ENCODE peak calls at places on chromosomes 12 and 14, in six cellular contexts. One of them, this sample, is unnamed. For H3K4me1, the result is how much of the 10 kb centered on the place peaks cover.

GRCh38 chr12:109833307-109834189 is at the start of gene TRPV4:
- DNase-seq in OCI-LY7: no peak
- DNase-seq in left ventricle myocardium inferior: peak
- DNase-seq in GM23338: peak
- DNase-seq in right atrium auricular region: no peak
- DNase-seq in A549: no peak
- DNase-seq in this sample: peak

GRCh38 chr14:89221109-89221508 is 195.9 kb downstream of the FOXN3 start:
- DNase-seq in GM23338: no peak
- DNase-seq in right atrium auricular region: no peak
- DNase-seq in OCI-LY7: no peak
- DNase-seq in left ventricle myocardium inferior: no peak
- DNase-seq in A549: peak
- DNase-seq in this sample: no peak

GRCh38 chr12:122999986-123000420 is 19.5 kb downstream of the ARL6IP4 start:
- DNase-seq in left ventricle myocardium inferior: no peak
- DNase-seq in GM23338: no peak
- DNase-seq in right atrium auricular region: no peak
- DNase-seq in A549: no peak
- DNase-seq in OCI-LY7: no peak
- DNase-seq in this sample: no peak

GRCh38 chr12:87509233-87509820 is 519.9 kb downstream of the C12orf50 start:
- DNase-seq in OCI-LY7: no peak
- DNase-seq in left ventricle myocardium inferior: no peak
- DNase-seq in right atrium auricular region: no peak
- DNase-seq in A549: peak
- DNase-seq in GM23338: peak
- DNase-seq in this sample: no peak

GRCh38 chr14:34718750-34719304 is 4.4 kb upstream of the CFL2 start:
- DNase-seq in OCI-LY7: no peak
- DNase-seq in GM23338: no peak
- DNase-seq in A549: no peak
- DNase-seq in right atrium auricular region: no peak
- DNase-seq in left ventricle myocardium inferior: no peak
- DNase-seq in this sample: no peak

GRCh38 chr14:103561381-103562134 is 899 bp downstream of the BAG5 start:
- DNase-seq in A549: no peak
- DNase-seq in GM23338: peak
- DNase-seq in right atrium auricular region: no peak
- DNase-seq in OCI-LY7: peak
- DNase-seq in left ventricle myocardium inferior: peak
- DNase-seq in this sample: no peak

GRCh38 chr12:113236539-113237354 is 15.5 kb downstream of the TPCN1 start:
- DNase-seq in A549: no peak
- DNase-seq in left ventricle myocardium inferior: peak
- DNase-seq in OCI-LY7: no peak
- DNase-seq in GM23338: no peak
- DNase-seq in right atrium auricular region: no peak
- DNase-seq in this sample: no peak

GRCh38 chr14:76603713-76604112 is 157.6 kb upstream of the VASH1 start:
- DNase-seq in OCI-LY7: no peak
- DNase-seq in right atrium auricular region: no peak
- DNase-seq in left ventricle myocardium inferior: peak
- DNase-seq in A549: no peak
- DNase-seq in GM23338: no peak
- DNase-seq in this sample: peak

GRCh38 chr14:30291216-30291615 is 267.7 kb upstream of the G2E3 start:
- DNase-seq in GM23338: no peak
- DNase-seq in A549: no peak
- DNase-seq in right atrium auricular region: no peak
- DNase-seq in OCI-LY7: no peak
- DNase-seq in left ventricle myocardium inferior: no peak
- DNase-seq in this sample: no peak

GRCh38 chr12:122523280-122523679 is 3.5 kb downstream of the RSRC2 start:
- DNase-seq in left ventricle myocardium inferior: no peak
- DNase-seq in GM23338: no peak
- DNase-seq in A549: peak
- DNase-seq in OCI-LY7: no peak
- DNase-seq in right atrium auricular region: no peak
- DNase-seq in this sample: no peak

GRCh38 chr12:64400041-64400440 is 4.2 kb upstream of the XPOT start:
- DNase-seq in GM23338: peak
- DNase-seq in A549: peak
- DNase-seq in OCI-LY7: no peak
- DNase-seq in left ventricle myocardium inferior: no peak
- DNase-seq in right atrium auricular region: no peak
- DNase-seq in this sample: no peak

GRCh38 chr12:117005417-117006046 is 93.7 kb downstream of the TESC start:
- DNase-seq in left ventricle myocardium inferior: no peak
- DNase-seq in A549: no peak
- DNase-seq in OCI-LY7: no peak
- DNase-seq in right atrium auricular region: no peak
- DNase-seq in GM23338: no peak
- DNase-seq in this sample: no peak

GRCh38 chr14:69580009-69580577 is 5.4 kb upstream of the CCDC177 start:
- DNase-seq in GM23338: peak
- DNase-seq in A549: peak
- DNase-seq in left ventricle myocardium inferior: no peak
- DNase-seq in OCI-LY7: peak
- DNase-seq in right atrium auricular region: peak
- DNase-seq in this sample: no peak

GRCh38 chr14:85565862-85566296 is 35.9 kb downstream of the FLRT2 start:
- DNase-seq in GM23338: no peak
- DNase-seq in OCI-LY7: no peak
- DNase-seq in left ventricle myocardium inferior: no peak
- DNase-seq in A549: no peak
- DNase-seq in right atrium auricular region: no peak
- DNase-seq in this sample: no peak

GRCh38 chr14:93984070-93984469 is 7.7 kb upstream of the ASB2 start:
- DNase-seq in GM23338: peak
- DNase-seq in OCI-LY7: no peak
- DNase-seq in right atrium auricular region: no peak
- DNase-seq in left ventricle myocardium inferior: no peak
- DNase-seq in A549: no peak
- DNase-seq in this sample: no peak

GRCh38 chr14:92726135-92726932 is 22.1 kb downstream of the LGMN start:
- DNase-seq in GM23338: no peak
- DNase-seq in A549: peak
- DNase-seq in left ventricle myocardium inferior: peak
- DNase-seq in OCI-LY7: no peak
- DNase-seq in right atrium auricular region: peak
- DNase-seq in this sample: peak

GRCh38 chr12:23888396-23889068 is 60.9 kb downstream of the SOX5 start:
- DNase-seq in right atrium auricular region: no peak
- DNase-seq in A549: no peak
- DNase-seq in left ventricle myocardium inferior: no peak
- DNase-seq in GM23338: no peak
- DNase-seq in OCI-LY7: no peak
- DNase-seq in this sample: no peak

GRCh38 chr14:93085916-93086315 is 29.8 kb downstream of the ITPK1 start:
- DNase-seq in GM23338: peak
- DNase-seq in OCI-LY7: no peak
- DNase-seq in right atrium auricular region: no peak
- DNase-seq in A549: peak
- DNase-seq in left ventricle myocardium inferior: no peak
- DNase-seq in this sample: no peak

GRCh38 chr12:22672951-22673350 is 48.0 kb downstream of the ETNK1 start:
- DNase-seq in OCI-LY7: no peak
- DNase-seq in left ventricle myocardium inferior: no peak
- DNase-seq in A549: no peak
- DNase-seq in right atrium auricular region: no peak
- DNase-seq in GM23338: no peak
- DNase-seq in this sample: no peak

GRCh38 chr12:57280234-57281062 is 29.5 kb upstream of the STAC3 start:
- DNase-seq in OCI-LY7: peak
- DNase-seq in left ventricle myocardium inferior: no peak
- DNase-seq in A549: peak
- DNase-seq in right atrium auricular region: no peak
- DNase-seq in GM23338: peak
- DNase-seq in this sample: no peak

GRCh38 chr14:104530651-104531050 is 48.9 kb upstream of the C14orf180 start:
- DNase-seq in left ventricle myocardium inferior: no peak
- DNase-seq in OCI-LY7: no peak
- DNase-seq in right atrium auricular region: no peak
- DNase-seq in A549: no peak
- DNase-seq in GM23338: no peak
- DNase-seq in this sample: no peak

GRCh38 chr14:81529391-81529790 is 4.3 kb downstream of the SEL1L start:
- DNase-seq in A549: no peak
- DNase-seq in OCI-LY7: peak
- DNase-seq in GM23338: no peak
- DNase-seq in right atrium auricular region: no peak
- DNase-seq in left ventricle myocardium inferior: no peak
- DNase-seq in this sample: no peak

GRCh38 chr14:72182773-72183432 is 250.7 kb downstream of the RGS6 start:
- DNase-seq in OCI-LY7: no peak
- DNase-seq in A549: no peak
- DNase-seq in right atrium auricular region: no peak
- DNase-seq in left ventricle myocardium inferior: no peak
- DNase-seq in GM23338: no peak
- DNase-seq in this sample: no peak

GRCh38 chr12:109304485-109304884 is 4.6 kb downstream of the FOXN4 start:
- DNase-seq in OCI-LY7: peak
- DNase-seq in GM23338: no peak
- DNase-seq in right atrium auricular region: no peak
- DNase-seq in A549: no peak
- DNase-seq in left ventricle myocardium inferior: no peak
- DNase-seq in this sample: no peak

GRCh38 chr14:61574514-61574807 is 120.9 kb upstream of the HIF1A start:
- DNase-seq in right atrium auricular region: no peak
- DNase-seq in left ventricle myocardium inferior: no peak
- DNase-seq in OCI-LY7: no peak
- DNase-seq in A549: no peak
- DNase-seq in GM23338: no peak
- DNase-seq in this sample: no peak
- H3K4me1 ChIP-seq in right atrium auricular region: under half
- H3K4me1 ChIP-seq in left ventricle myocardium inferior: under half
- H3K4me1 ChIP-seq in OCI-LY7: under half
- H3K4me1 ChIP-seq in A549: half or more
- H3K4me1 ChIP-seq in GM23338: under half
- H3K4me1 ChIP-seq in this sample: under half

DNA sequence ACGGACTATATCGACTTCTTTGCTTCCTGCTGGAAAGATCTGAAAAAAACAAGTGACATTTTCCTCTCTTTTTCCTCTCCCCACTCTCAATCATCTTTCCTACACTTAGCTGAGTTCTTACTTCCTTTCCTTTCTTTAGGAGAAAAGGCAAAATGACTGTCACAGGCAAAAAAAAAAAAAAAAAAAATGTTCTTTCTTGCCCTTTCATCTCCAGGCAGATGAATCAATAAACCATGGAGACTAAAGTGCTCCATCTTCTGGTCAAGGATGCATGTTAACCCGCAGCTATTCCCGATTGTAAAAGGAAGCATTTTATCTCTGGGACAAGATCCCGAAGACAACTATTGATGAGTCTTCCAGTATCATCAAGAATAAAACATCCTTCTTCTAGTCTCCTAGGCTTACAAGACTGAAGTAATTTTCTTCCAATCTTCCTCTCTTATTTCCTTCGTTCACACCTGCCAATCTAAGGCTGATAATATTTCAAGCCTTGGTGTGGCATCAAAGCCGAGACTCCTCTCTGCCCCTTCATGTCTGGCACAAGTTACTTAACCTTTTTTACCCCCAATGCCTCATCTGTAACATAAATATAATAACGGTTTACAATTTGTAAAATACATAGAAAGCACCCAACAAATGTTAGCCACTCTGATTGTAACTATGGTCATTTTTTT is 94.2 kb upstream of the PLEKHG7 start:
- DNase-seq in GM23338: peak
- DNase-seq in A549: peak
- DNase-seq in left ventricle myocardium inferior: no peak
- DNase-seq in right atrium auricular region: no peak
- DNase-seq in OCI-LY7: peak
- DNase-seq in this sample: peak
- TF ChIP-seq CTCF in GM23338: peak
- TF ChIP-seq CTCF in A549: peak
- TF ChIP-seq CTCF in left ventricle myocardium inferior: peak
- TF ChIP-seq CTCF in right atrium auricular region: no peak
- TF ChIP-seq CTCF in OCI-LY7: peak
- TF ChIP-seq CTCF in this sample: peak

DNA sequence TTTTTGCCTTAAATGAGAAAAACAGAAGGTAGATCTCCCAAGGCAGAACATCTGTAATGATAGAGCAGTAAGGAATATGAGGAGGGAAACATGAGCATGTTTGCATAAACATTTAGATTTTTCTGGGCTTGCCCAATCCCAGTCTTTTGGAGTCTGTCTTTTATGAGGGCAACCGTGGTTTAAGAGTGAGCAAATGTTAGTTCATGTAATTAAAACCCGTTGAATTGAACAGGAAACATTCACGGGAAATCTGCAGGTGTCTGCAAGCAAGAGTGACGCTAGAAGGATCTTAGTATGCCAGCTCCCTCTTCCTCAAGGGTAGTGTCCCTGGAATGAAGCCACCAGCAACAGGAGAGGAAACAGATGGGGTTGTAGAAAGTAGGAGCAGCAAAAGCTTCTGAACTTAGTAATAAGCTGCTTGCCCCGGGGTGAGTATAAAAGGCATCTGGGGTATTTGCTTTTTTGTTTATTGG is 79.4 kb downstream of the ARF6 start:
- DNase-seq in right atrium auricular region: no peak
- DNase-seq in OCI-LY7: peak
- DNase-seq in left ventricle myocardium inferior: no peak
- DNase-seq in GM23338: no peak
- DNase-seq in A549: peak
- DNase-seq in this sample: peak
- H3K4me1 ChIP-seq in right atrium auricular region: under half
- H3K4me1 ChIP-seq in OCI-LY7: half or more
- H3K4me1 ChIP-seq in left ventricle myocardium inferior: under half
- H3K4me1 ChIP-seq in GM23338: under half
- H3K4me1 ChIP-seq in A549: half or more
- H3K4me1 ChIP-seq in this sample: under half

GRCh38 chr14:39451811-39452210 is 19.6 kb upstream of the FBXO33 start:
- DNase-seq in A549: no peak
- DNase-seq in OCI-LY7: no peak
- DNase-seq in right atrium auricular region: no peak
- DNase-seq in GM23338: no peak
- DNase-seq in left ventricle myocardium inferior: no peak
- DNase-seq in this sample: no peak

GRCh38 chr14:39456702-39457250 is 24.5 kb upstream of the FBXO33 start:
- DNase-seq in right atrium auricular region: no peak
- DNase-seq in A549: no peak
- DNase-seq in GM23338: no peak
- DNase-seq in left ventricle myocardium inferior: no peak
- DNase-seq in OCI-LY7: no peak
- DNase-seq in this sample: no peak

GRCh38 chr14:39454906-39455539 is 22.8 kb upstream of the FBXO33 start:
- DNase-seq in right atrium auricular region: no peak
- DNase-seq in GM23338: no peak
- DNase-seq in left ventricle myocardium inferior: no peak
- DNase-seq in OCI-LY7: no peak
- DNase-seq in A549: no peak
- DNase-seq in this sample: no peak

GRCh38 chr14:39447155-39447554 is 14.9 kb upstream of the FBXO33 start:
- DNase-seq in left ventricle myocardium inferior: no peak
- DNase-seq in A549: no peak
- DNase-seq in OCI-LY7: no peak
- DNase-seq in right atrium auricular region: no peak
- DNase-seq in GM23338: no peak
- DNase-seq in this sample: no peak

GRCh38 chr14:39452680-39453079 is 20.4 kb upstream of the FBXO33 start:
- DNase-seq in right atrium auricular region: no peak
- DNase-seq in GM23338: no peak
- DNase-seq in OCI-LY7: no peak
- DNase-seq in left ventricle myocardium inferior: no peak
- DNase-seq in A549: no peak
- DNase-seq in this sample: no peak
- TF ChIP-seq CTCF in right atrium auricular region: no peak
- TF ChIP-seq CTCF in GM23338: no peak
- TF ChIP-seq CTCF in OCI-LY7: no peak
- TF ChIP-seq CTCF in left ventricle myocardium inferior: no peak
- TF ChIP-seq CTCF in A549: no peak
- TF ChIP-seq CTCF in this sample: no peak

This sample was measured in heart right ventricle.